ENCODE peak calls at places on chromosomes 3 and 15, in ten cellular contexts. One of them, this sample, is unnamed.
A peak's percentile ranks its signal among the peaks of the same experiment; 100 is the strongest.

GRCh38 chr15:73575636-73576247 is 57.4 kb downstream of the NPTN start:
- DNase-seq in left kidney: no peak
- DNase-seq in upper lobe of right lung: peak; percentile 70
- DNase-seq in posterior cingulate gyrus: no peak
- DNase-seq in astrocyte of the spinal cord: peak; percentile 81
- DNase-seq in uterus: no peak
- DNase-seq in lung microvascular endothelial cell: no peak
- DNase-seq in NCI-H1436: no peak
- DNase-seq in CD4-positive, CD25-positive, alpha-beta regulatory T cell: no peak
- DNase-seq in ecto neural progenitor cell: no peak
- DNase-seq in this sample: no peak

GRCh38 chr3:6242104-6242503 is 618.8 kb upstream of the GRM7 start:
- DNase-seq in left kidney: no peak
- DNase-seq in upper lobe of right lung: no peak
- DNase-seq in posterior cingulate gyrus: no peak
- DNase-seq in astrocyte of the spinal cord: no peak
- DNase-seq in uterus: no peak
- DNase-seq in lung microvascular endothelial cell: no peak
- DNase-seq in NCI-H1436: no peak
- DNase-seq in CD4-positive, CD25-positive, alpha-beta regulatory T cell: no peak
- DNase-seq in ecto neural progenitor cell: no peak
- DNase-seq in this sample: no peak

GRCh38 chr3:28406241-28406640 is 57.6 kb upstream of the AZI2 start:
- DNase-seq in left kidney: no peak
- DNase-seq in upper lobe of right lung: no peak
- DNase-seq in posterior cingulate gyrus: no peak
- DNase-seq in astrocyte of the spinal cord: no peak
- DNase-seq in uterus: no peak
- DNase-seq in lung microvascular endothelial cell: no peak
- DNase-seq in NCI-H1436: no peak
- DNase-seq in CD4-positive, CD25-positive, alpha-beta regulatory T cell: no peak
- DNase-seq in ecto neural progenitor cell: no peak
- DNase-seq in this sample: no peak

GRCh38 chr3:81743096-81744025 is 18.1 kb downstream of the GBE1 start:
- DNase-seq in left kidney: no peak
- DNase-seq in upper lobe of right lung: no peak
- DNase-seq in posterior cingulate gyrus: no peak
- DNase-seq in astrocyte of the spinal cord: peak; percentile 96
- DNase-seq in uterus: peak; percentile 37
- DNase-seq in lung microvascular endothelial cell: peak; percentile 94
- DNase-seq in NCI-H1436: no peak
- DNase-seq in CD4-positive, CD25-positive, alpha-beta regulatory T cell: no peak
- DNase-seq in ecto neural progenitor cell: no peak
- DNase-seq in this sample: peak; percentile 96

GRCh38 chr3:5423076-5423475 is 235.6 kb downstream of the EDEM1 start:
- DNase-seq in left kidney: no peak
- DNase-seq in upper lobe of right lung: no peak
- DNase-seq in posterior cingulate gyrus: no peak
- DNase-seq in astrocyte of the spinal cord: no peak
- DNase-seq in uterus: no peak
- DNase-seq in lung microvascular endothelial cell: no peak
- DNase-seq in NCI-H1436: no peak
- DNase-seq in CD4-positive, CD25-positive, alpha-beta regulatory T cell: no peak
- DNase-seq in ecto neural progenitor cell: no peak
- DNase-seq in this sample: no peak

GRCh38 chr3:42830437-42831320 is 21.4 kb downstream of the ACKR2 start:
- DNase-seq in left kidney: peak; percentile 62
- DNase-seq in upper lobe of right lung: no peak
- DNase-seq in posterior cingulate gyrus: no peak
- DNase-seq in astrocyte of the spinal cord: no peak
- DNase-seq in uterus: no peak
- DNase-seq in lung microvascular endothelial cell: peak; percentile 48
- DNase-seq in NCI-H1436: no peak
- DNase-seq in CD4-positive, CD25-positive, alpha-beta regulatory T cell: no peak
- DNase-seq in ecto neural progenitor cell: no peak
- DNase-seq in this sample: peak; percentile 9

GRCh38 chr3:197309528-197310361 is 11.3 kb upstream of the DLG1 start:
- DNase-seq in left kidney: no peak
- DNase-seq in upper lobe of right lung: no peak
- DNase-seq in posterior cingulate gyrus: no peak
- DNase-seq in astrocyte of the spinal cord: peak; percentile 97
- DNase-seq in uterus: no peak
- DNase-seq in lung microvascular endothelial cell: peak; percentile 24
- DNase-seq in NCI-H1436: no peak
- DNase-seq in CD4-positive, CD25-positive, alpha-beta regulatory T cell: no peak
- DNase-seq in ecto neural progenitor cell: no peak
- DNase-seq in this sample: peak; percentile 96

GRCh38 chr3:184726497-184726896 is 14.6 kb upstream of the MAGEF1 start:
- DNase-seq in left kidney: no peak
- DNase-seq in upper lobe of right lung: no peak
- DNase-seq in posterior cingulate gyrus: no peak
- DNase-seq in astrocyte of the spinal cord: no peak
- DNase-seq in uterus: no peak
- DNase-seq in lung microvascular endothelial cell: no peak
- DNase-seq in NCI-H1436: no peak
- DNase-seq in CD4-positive, CD25-positive, alpha-beta regulatory T cell: no peak
- DNase-seq in ecto neural progenitor cell: peak; percentile 38
- DNase-seq in this sample: no peak

GRCh38 chr3:51796859-51797258 is 17.8 kb upstream of the IQCF6 start:
- DNase-seq in left kidney: no peak
- DNase-seq in upper lobe of right lung: no peak
- DNase-seq in posterior cingulate gyrus: no peak
- DNase-seq in astrocyte of the spinal cord: no peak
- DNase-seq in uterus: no peak
- DNase-seq in lung microvascular endothelial cell: no peak
- DNase-seq in NCI-H1436: no peak
- DNase-seq in CD4-positive, CD25-positive, alpha-beta regulatory T cell: no peak
- DNase-seq in ecto neural progenitor cell: no peak
- DNase-seq in this sample: no peak

GRCh38 chr3:5731100-5731499 is 543.6 kb downstream of the EDEM1 start:
- DNase-seq in left kidney: peak; percentile 34
- DNase-seq in upper lobe of right lung: no peak
- DNase-seq in posterior cingulate gyrus: no peak
- DNase-seq in astrocyte of the spinal cord: no peak
- DNase-seq in uterus: no peak
- DNase-seq in lung microvascular endothelial cell: no peak
- DNase-seq in NCI-H1436: no peak
- DNase-seq in CD4-positive, CD25-positive, alpha-beta regulatory T cell: no peak
- DNase-seq in ecto neural progenitor cell: no peak
- DNase-seq in this sample: no peak

GRCh38 chr15:64096486-64097431 is 977 bp downstream of the SNX1 start:
- DNase-seq in left kidney: peak; percentile 48
- DNase-seq in upper lobe of right lung: no peak
- DNase-seq in posterior cingulate gyrus: no peak
- DNase-seq in astrocyte of the spinal cord: peak; percentile 32
- DNase-seq in uterus: no peak
- DNase-seq in lung microvascular endothelial cell: peak; percentile 34
- DNase-seq in NCI-H1436: no peak
- DNase-seq in CD4-positive, CD25-positive, alpha-beta regulatory T cell: no peak
- DNase-seq in ecto neural progenitor cell: no peak
- DNase-seq in this sample: peak; percentile 51

GRCh38 chr3:125119752-125120369 is 64.1 kb upstream of the HEG1 start:
- DNase-seq in left kidney: no peak
- DNase-seq in upper lobe of right lung: no peak
- DNase-seq in posterior cingulate gyrus: no peak
- DNase-seq in astrocyte of the spinal cord: peak; percentile 22
- DNase-seq in uterus: no peak
- DNase-seq in lung microvascular endothelial cell: no peak
- DNase-seq in NCI-H1436: no peak
- DNase-seq in CD4-positive, CD25-positive, alpha-beta regulatory T cell: no peak
- DNase-seq in ecto neural progenitor cell: peak; percentile 42
- DNase-seq in this sample: no peak

GRCh38 chr3:50583897-50584296 is 14.6 kb downstream of the HEMK1 start:
- DNase-seq in left kidney: no peak
- DNase-seq in upper lobe of right lung: peak; percentile 93
- DNase-seq in posterior cingulate gyrus: no peak
- DNase-seq in astrocyte of the spinal cord: no peak
- DNase-seq in uterus: peak; percentile 85
- DNase-seq in lung microvascular endothelial cell: no peak
- DNase-seq in NCI-H1436: no peak
- DNase-seq in CD4-positive, CD25-positive, alpha-beta regulatory T cell: no peak
- DNase-seq in ecto neural progenitor cell: no peak
- DNase-seq in this sample: no peak

GRCh38 chr3:45462522-45463262 is 74.3 kb downstream of the LARS2 start:
- DNase-seq in left kidney: peak; percentile 58
- DNase-seq in upper lobe of right lung: no peak
- DNase-seq in posterior cingulate gyrus: peak; percentile 45
- DNase-seq in astrocyte of the spinal cord: peak; percentile 38
- DNase-seq in uterus: no peak
- DNase-seq in lung microvascular endothelial cell: no peak
- DNase-seq in NCI-H1436: no peak
- DNase-seq in CD4-positive, CD25-positive, alpha-beta regulatory T cell: no peak
- DNase-seq in ecto neural progenitor cell: no peak
- DNase-seq in this sample: no peak

GRCh38 chr3:176513604-176514003 is 683.7 kb downstream of the TBL1XR1 start:
- DNase-seq in left kidney: peak; percentile 29
- DNase-seq in upper lobe of right lung: no peak
- DNase-seq in posterior cingulate gyrus: no peak
- DNase-seq in astrocyte of the spinal cord: peak; percentile 6
- DNase-seq in uterus: no peak
- DNase-seq in lung microvascular endothelial cell: no peak
- DNase-seq in NCI-H1436: no peak
- DNase-seq in CD4-positive, CD25-positive, alpha-beta regulatory T cell: peak; percentile 5
- DNase-seq in ecto neural progenitor cell: no peak
- DNase-seq in this sample: peak; percentile 4

GRCh38 chr3:141266797-141267555 is 35.4 kb downstream of the PXYLP1 start:
- DNase-seq in left kidney: no peak
- DNase-seq in upper lobe of right lung: no peak
- DNase-seq in posterior cingulate gyrus: no peak
- DNase-seq in astrocyte of the spinal cord: no peak
- DNase-seq in uterus: no peak
- DNase-seq in lung microvascular endothelial cell: no peak
- DNase-seq in NCI-H1436: no peak
- DNase-seq in CD4-positive, CD25-positive, alpha-beta regulatory T cell: peak; percentile 63
- DNase-seq in ecto neural progenitor cell: no peak
- DNase-seq in this sample: no peak

This sample was measured in mesenchymal stem cell.